ENCODE peak calls at places on chromosomes 11 and 22, in five cellular contexts. One of them, this sample, is unnamed.
A peak's percentile ranks its signal among the peaks of the same experiment; 100 is the strongest.

GRCh38 chr22:36927671-36928070 is 14.2 kb downstream of the CSF2RB start:
- DNase-seq in PC-3: no peak
- DNase-seq in ovary: no peak
- DNase-seq in adrenal gland: no peak
- DNase-seq in mammary epithelial cell: no peak
- DNase-seq in this sample: no peak

GRCh38 chr11:27296406-27296994 is 66.5 kb downstream of the CCDC34 start:
- DNase-seq in PC-3: peak; percentile 74
- DNase-seq in ovary: no peak
- DNase-seq in adrenal gland: no peak
- DNase-seq in mammary epithelial cell: peak; percentile 45
- DNase-seq in this sample: peak; percentile 41

GRCh38 chr11:76997512-76997911 is 36.7 kb upstream of the B3GNT6 start:
- DNase-seq in PC-3: no peak
- DNase-seq in ovary: no peak
- DNase-seq in adrenal gland: no peak
- DNase-seq in mammary epithelial cell: no peak
- DNase-seq in this sample: no peak

GRCh38 chr22:40498454-40499186 is 128.2 kb downstream of the SGSM3 start:
- DNase-seq in PC-3: peak; percentile 95
- DNase-seq in ovary: no peak
- DNase-seq in adrenal gland: no peak
- DNase-seq in mammary epithelial cell: peak; percentile 97
- DNase-seq in this sample: peak; percentile 94

GRCh38 chr22:49213731-49214352 is 613.8 kb downstream of the BRD1 start:
- DNase-seq in PC-3: no peak
- DNase-seq in ovary: peak; percentile 3
- DNase-seq in adrenal gland: peak; percentile 6
- DNase-seq in mammary epithelial cell: no peak
- DNase-seq in this sample: no peak

GRCh38 chr11:57762235-57762866 is 749 bp downstream of the CTNND1 start:
- DNase-seq in PC-3: peak; percentile 23
- DNase-seq in ovary: no peak
- DNase-seq in adrenal gland: no peak
- DNase-seq in mammary epithelial cell: no peak
- DNase-seq in this sample: no peak

GRCh38 chr11:72338741-72339140 is 94.8 kb upstream of the PHOX2A start:
- DNase-seq in PC-3: peak; percentile 34
- DNase-seq in ovary: no peak
- DNase-seq in adrenal gland: no peak
- DNase-seq in mammary epithelial cell: peak; percentile 16
- DNase-seq in this sample: no peak

GRCh38 chr22:38868286-38868721 is 3.7 kb downstream of the CBX6 start:
- DNase-seq in PC-3: no peak
- DNase-seq in ovary: no peak
- DNase-seq in adrenal gland: peak; percentile 59
- DNase-seq in mammary epithelial cell: no peak
- DNase-seq in this sample: no peak

GRCh38 chr22:41573677-41574264 is 13.0 kb downstream of the CSDC2 start:
- DNase-seq in PC-3: no peak
- DNase-seq in ovary: peak; percentile 41
- DNase-seq in adrenal gland: no peak
- DNase-seq in mammary epithelial cell: no peak
- DNase-seq in this sample: no peak

GRCh38 chr11:11979487-11980117 is 28.8 kb downstream of the DKK3 start:
- DNase-seq in PC-3: peak; percentile 13
- DNase-seq in ovary: no peak
- DNase-seq in adrenal gland: peak; percentile 88
- DNase-seq in mammary epithelial cell: no peak
- DNase-seq in this sample: peak; percentile 73

DNA sequence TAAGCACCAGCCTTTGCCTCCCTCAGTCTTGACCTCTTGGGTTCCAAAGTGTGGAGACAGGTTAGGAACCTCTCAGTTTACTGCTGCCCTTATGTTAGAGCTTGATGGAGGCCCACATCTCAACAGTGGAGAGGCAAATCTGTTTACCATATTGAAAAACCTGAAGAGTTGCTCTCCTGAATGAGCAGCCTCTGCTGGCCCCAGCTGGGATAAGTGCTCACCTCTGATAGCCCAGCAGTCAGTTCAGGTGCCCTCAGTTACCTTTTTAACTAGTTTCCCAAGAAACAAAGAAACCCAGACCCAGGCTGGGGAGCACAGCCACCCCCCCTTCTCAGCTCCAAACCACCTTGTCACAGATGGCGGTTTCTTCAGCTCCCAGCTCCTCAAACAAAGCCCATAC is 57.1 kb downstream of the PPFIBP2 start:
- DNase-seq in PC-3: no peak
- DNase-seq in ovary: no peak
- DNase-seq in adrenal gland: no peak
- DNase-seq in mammary epithelial cell: no peak
- DNase-seq in this sample: no peak
- TF ChIP-seq CTCF in PC-3: no peak
- TF ChIP-seq CTCF in ovary: no peak
- TF ChIP-seq CTCF in adrenal gland: no peak
- TF ChIP-seq CTCF in mammary epithelial cell: peak; percentile 30
- TF ChIP-seq CTCF in this sample: no peak

DNA sequence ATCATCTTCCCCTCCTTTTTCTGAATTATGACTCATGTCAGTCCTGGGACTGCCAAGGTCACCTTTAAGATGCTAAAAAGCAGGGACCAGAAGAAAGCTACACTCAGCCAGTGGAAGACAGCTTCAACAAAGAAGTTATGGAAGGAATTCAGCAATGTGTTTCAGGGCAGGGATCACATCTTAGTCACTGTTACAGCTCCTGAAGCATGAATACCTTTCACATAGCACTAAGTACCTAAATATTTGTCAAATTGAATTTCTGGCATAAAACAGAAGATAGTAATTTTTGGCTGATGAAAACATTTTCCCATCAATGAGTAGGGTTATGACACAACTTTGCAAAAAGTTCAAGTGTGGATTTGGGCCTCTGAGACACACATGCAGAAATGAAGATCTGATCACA is 5.2 kb downstream of the DDB1 start:
- DNase-seq in PC-3: no peak
- DNase-seq in ovary: no peak
- DNase-seq in adrenal gland: no peak
- DNase-seq in mammary epithelial cell: no peak
- DNase-seq in this sample: no peak
- H3K36me3 ChIP-seq in PC-3: peaks cover 62% of the 10 kb centered on the region
- H3K36me3 ChIP-seq in ovary: no peaks in the 10 kb centered on the region
- H3K36me3 ChIP-seq in adrenal gland: no peaks in the 10 kb centered on the region
- H3K36me3 ChIP-seq in mammary epithelial cell: peaks cover 36% of the 10 kb centered on the region
- H3K36me3 ChIP-seq in this sample: peaks cover 49% of the 10 kb centered on the region

GRCh38 chr22:50621948-50622722 is 5.8 kb downstream of the ARSA start:
- DNase-seq in PC-3: peak; percentile 11
- DNase-seq in ovary: peak; percentile 11
- DNase-seq in adrenal gland: no peak
- DNase-seq in mammary epithelial cell: peak; percentile 48
- DNase-seq in this sample: no peak
- H3K4me3 ChIP-seq in PC-3: peak overlapping the region; percentile 75
- H3K4me3 ChIP-seq in ovary: no peak overlapping the region
- H3K4me3 ChIP-seq in adrenal gland: no peak overlapping the region
- H3K4me3 ChIP-seq in mammary epithelial cell: peak overlapping the region; percentile 8
- H3K4me3 ChIP-seq in this sample: no peak overlapping the region

DNA sequence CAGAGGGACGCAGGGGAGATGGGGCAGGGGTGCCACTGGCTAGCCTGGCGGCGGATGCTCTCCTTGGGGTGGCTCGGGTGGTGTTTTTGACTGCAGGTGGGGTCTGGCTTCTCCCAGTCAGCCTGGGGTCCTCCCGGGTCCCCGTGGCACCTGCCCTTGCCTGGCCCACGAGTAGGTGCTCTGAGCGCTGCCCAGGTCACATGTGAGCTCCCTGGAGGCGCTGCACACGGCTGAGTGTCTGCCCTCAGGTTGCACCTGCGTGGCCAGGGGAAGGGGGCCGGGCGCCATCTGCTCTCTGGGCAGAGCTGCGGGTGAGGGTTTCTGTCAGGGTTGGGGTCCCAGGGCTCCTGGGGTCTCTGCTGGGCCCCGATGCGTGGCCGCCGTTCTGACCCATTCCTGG is 5.2 kb downstream of the TSPAN4 start:
- DNase-seq in PC-3: no peak
- DNase-seq in ovary: no peak
- DNase-seq in adrenal gland: no peak
- DNase-seq in mammary epithelial cell: no peak
- DNase-seq in this sample: no peak
- TF ChIP-seq CTCF in PC-3: no peak
- TF ChIP-seq CTCF in ovary: no peak
- TF ChIP-seq CTCF in adrenal gland: no peak
- TF ChIP-seq CTCF in mammary epithelial cell: no peak
- TF ChIP-seq CTCF in this sample: no peak

DNA sequence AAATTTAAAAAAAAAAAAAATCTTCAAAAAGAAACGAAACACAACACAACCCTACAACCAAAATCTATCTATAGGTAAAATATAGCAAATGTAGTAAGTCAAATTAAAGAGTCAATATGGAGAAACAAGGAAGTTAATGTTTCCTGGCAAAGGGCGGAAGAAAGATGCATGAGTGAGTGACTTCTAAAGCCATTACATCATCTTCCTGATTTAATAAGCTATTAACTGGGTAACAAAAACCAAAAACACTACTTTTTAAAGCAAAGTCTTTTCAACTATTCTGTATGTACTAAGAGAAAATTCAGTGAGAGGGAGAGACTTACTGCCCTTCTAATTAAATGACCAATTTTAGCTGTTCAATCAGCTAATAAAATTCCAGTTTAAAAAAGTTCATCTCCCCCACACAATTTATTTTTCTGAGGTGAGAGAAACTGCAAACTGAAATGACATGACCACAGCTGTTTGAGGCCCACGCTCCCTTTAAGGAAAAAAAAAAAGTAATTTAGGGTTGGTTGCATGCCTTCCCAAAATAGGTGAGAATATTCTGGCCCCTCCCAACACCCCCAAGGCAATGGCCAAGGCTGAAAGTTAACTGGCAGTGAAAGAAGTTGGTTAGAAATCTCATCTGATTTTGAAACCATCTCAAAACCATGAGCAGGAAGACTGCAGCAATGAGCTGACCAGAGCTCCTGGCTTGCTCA is 5.9 kb downstream of the SF1 start:
- DNase-seq in PC-3: no peak
- DNase-seq in ovary: no peak
- DNase-seq in adrenal gland: no peak
- DNase-seq in mammary epithelial cell: no peak
- DNase-seq in this sample: no peak
- H3K36me3 ChIP-seq in PC-3: peaks cover 99% of the 10 kb centered on the region
- H3K36me3 ChIP-seq in ovary: no peaks in the 10 kb centered on the region
- H3K36me3 ChIP-seq in adrenal gland: no peaks in the 10 kb centered on the region
- H3K36me3 ChIP-seq in mammary epithelial cell: peaks cover 82% of the 10 kb centered on the region
- H3K36me3 ChIP-seq in this sample: peaks cover 93% of the 10 kb centered on the region

GRCh38 chr11:79437274-79437980 is 3.4 kb downstream of the TENM4 start:
- DNase-seq in PC-3: no peak
- DNase-seq in ovary: peak; percentile 91
- DNase-seq in adrenal gland: peak; percentile 71
- DNase-seq in mammary epithelial cell: peak; percentile 63
- DNase-seq in this sample: no peak

GRCh38 chr11:79436911-79437273 is 3.9 kb downstream of the TENM4 start:
- DNase-seq in PC-3: no peak
- DNase-seq in ovary: no peak
- DNase-seq in adrenal gland: no peak
- DNase-seq in mammary epithelial cell: no peak
- DNase-seq in this sample: no peak

GRCh38 chr11:79438631-79439429 is 2.0 kb downstream of the TENM4 start:
- DNase-seq in PC-3: no peak
- DNase-seq in ovary: peak; percentile 65
- DNase-seq in adrenal gland: peak; percentile 71
- DNase-seq in mammary epithelial cell: peak; percentile 51
- DNase-seq in this sample: no peak

GRCh38 chr11:79439430-79439892 is 1.4 kb downstream of the TENM4 start:
- DNase-seq in PC-3: no peak
- DNase-seq in ovary: peak; percentile 63
- DNase-seq in adrenal gland: peak; percentile 53
- DNase-seq in mammary epithelial cell: peak; percentile 44
- DNase-seq in this sample: no peak

GRCh38 chr11:79437981-79438630 is 2.7 kb downstream of the TENM4 start:
- DNase-seq in PC-3: no peak
- DNase-seq in ovary: peak; percentile 67
- DNase-seq in adrenal gland: peak; percentile 53
- DNase-seq in mammary epithelial cell: peak; percentile 81
- DNase-seq in this sample: no peak
- H3K4me3 ChIP-seq in PC-3: peak overlapping the region; percentile 58
- H3K4me3 ChIP-seq in ovary: peak overlapping the region; percentile 63
- H3K4me3 ChIP-seq in adrenal gland: no peak overlapping the region
- H3K4me3 ChIP-seq in mammary epithelial cell: peak overlapping the region; percentile 88
- H3K4me3 ChIP-seq in this sample: peak overlapping the region; percentile 77

GRCh38 chr22:31106001-31106571 is 1.3 kb downstream of the SELENOM start:
- DNase-seq in PC-3: no peak
- DNase-seq in ovary: no peak
- DNase-seq in adrenal gland: no peak
- DNase-seq in mammary epithelial cell: no peak
- DNase-seq in this sample: no peak
- TF ChIP-seq CTCF in PC-3: no peak
- TF ChIP-seq CTCF in ovary: no peak
- TF ChIP-seq CTCF in adrenal gland: no peak
- TF ChIP-seq CTCF in mammary epithelial cell: no peak
- TF ChIP-seq CTCF in this sample: peak; percentile 38

GRCh38 chr22:23285236-23285635 is 104.9 kb downstream of the BCR start:
- DNase-seq in PC-3: no peak
- DNase-seq in ovary: no peak
- DNase-seq in adrenal gland: no peak
- DNase-seq in mammary epithelial cell: no peak
- DNase-seq in this sample: no peak

GRCh38 chr22:23283591-23284503 is 103.5 kb downstream of the BCR start:
- DNase-seq in PC-3: no peak
- DNase-seq in ovary: no peak
- DNase-seq in adrenal gland: no peak
- DNase-seq in mammary epithelial cell: peak; percentile 27
- DNase-seq in this sample: no peak

GRCh38 chr22:23285734-23286133 is 105.4 kb downstream of the BCR start:
- DNase-seq in PC-3: no peak
- DNase-seq in ovary: no peak
- DNase-seq in adrenal gland: no peak
- DNase-seq in mammary epithelial cell: no peak
- DNase-seq in this sample: peak; percentile 60

GRCh38 chr22:23282986-23283385 is 102.7 kb downstream of the BCR start:
- DNase-seq in PC-3: no peak
- DNase-seq in ovary: no peak
- DNase-seq in adrenal gland: no peak
- DNase-seq in mammary epithelial cell: no peak
- DNase-seq in this sample: no peak

GRCh38 chr22:23284504-23285033 is 104.3 kb downstream of the BCR start:
- DNase-seq in PC-3: no peak
- DNase-seq in ovary: no peak
- DNase-seq in adrenal gland: no peak
- DNase-seq in mammary epithelial cell: no peak
- DNase-seq in this sample: no peak
- H3K36me3 ChIP-seq in PC-3: no peaks in the 10 kb centered on the region
- H3K36me3 ChIP-seq in ovary: no peaks in the 10 kb centered on the region
- H3K36me3 ChIP-seq in adrenal gland: no peaks in the 10 kb centered on the region
- H3K36me3 ChIP-seq in mammary epithelial cell: peaks cover 8% of the 10 kb centered on the region
- H3K36me3 ChIP-seq in this sample: peaks cover 63% of the 10 kb centered on the region

This sample was measured in brain microvascular endothelial cell.